ENCODE peak calls at places on chromosomes 12 and 14, in six cellular contexts. One of them, this sample, is unnamed.

GRCh38 chr12:54030889-54031860 is 1.7 kb upstream of the HOXC5 start:
- DNase-seq in activated CD8-positive, alpha-beta memory T cell treated with anti-CD3 and anti-CD28 coated beads for 1 hour: no peak
- DNase-seq in BE2C: no peak
- DNase-seq in adipocyte: peak
- DNase-seq in NCI-H1092: no peak
- DNase-seq in osteocyte: no peak
- DNase-seq in this sample: no peak

GRCh38 chr14:63986789-63987533 is 134.2 kb downstream of the SYNE2 start:
- DNase-seq in activated CD8-positive, alpha-beta memory T cell treated with anti-CD3 and anti-CD28 coated beads for 1 hour: no peak
- DNase-seq in BE2C: no peak
- DNase-seq in adipocyte: peak
- DNase-seq in NCI-H1092: no peak
- DNase-seq in osteocyte: no peak
- DNase-seq in this sample: peak

GRCh38 chr14:66642264-66642663 is 134.3 kb downstream of the GPHN start:
- DNase-seq in activated CD8-positive, alpha-beta memory T cell treated with anti-CD3 and anti-CD28 coated beads for 1 hour: no peak
- DNase-seq in BE2C: no peak
- DNase-seq in adipocyte: no peak
- DNase-seq in NCI-H1092: no peak
- DNase-seq in osteocyte: no peak
- DNase-seq in this sample: no peak

GRCh38 chr14:23494223-23494622 is 24.7 kb downstream of the NGDN start:
- DNase-seq in activated CD8-positive, alpha-beta memory T cell treated with anti-CD3 and anti-CD28 coated beads for 1 hour: no peak
- DNase-seq in BE2C: peak
- DNase-seq in adipocyte: no peak
- DNase-seq in NCI-H1092: no peak
- DNase-seq in osteocyte: no peak
- DNase-seq in this sample: no peak

GRCh38 chr12:91778938-91779400 is 366.7 kb downstream of the BTG1 start:
- DNase-seq in activated CD8-positive, alpha-beta memory T cell treated with anti-CD3 and anti-CD28 coated beads for 1 hour: no peak
- DNase-seq in BE2C: no peak
- DNase-seq in adipocyte: peak
- DNase-seq in NCI-H1092: no peak
- DNase-seq in osteocyte: no peak
- DNase-seq in this sample: peak

GRCh38 chr12:132127041-132127440 is 17.1 kb downstream of the DDX51 start:
- DNase-seq in activated CD8-positive, alpha-beta memory T cell treated with anti-CD3 and anti-CD28 coated beads for 1 hour: no peak
- DNase-seq in BE2C: no peak
- DNase-seq in adipocyte: no peak
- DNase-seq in NCI-H1092: no peak
- DNase-seq in osteocyte: no peak
- DNase-seq in this sample: no peak

GRCh38 chr12:2198088-2198501 is 145.3 kb downstream of the CACNA1C start:
- DNase-seq in activated CD8-positive, alpha-beta memory T cell treated with anti-CD3 and anti-CD28 coated beads for 1 hour: no peak
- DNase-seq in BE2C: no peak
- DNase-seq in adipocyte: peak
- DNase-seq in NCI-H1092: no peak
- DNase-seq in osteocyte: no peak
- DNase-seq in this sample: no peak

GRCh38 chr12:47801904-47802246 is 17.8 kb downstream of the HDAC7 start:
- DNase-seq in activated CD8-positive, alpha-beta memory T cell treated with anti-CD3 and anti-CD28 coated beads for 1 hour: no peak
- DNase-seq in BE2C: no peak
- DNase-seq in adipocyte: no peak
- DNase-seq in NCI-H1092: no peak
- DNase-seq in osteocyte: no peak
- DNase-seq in this sample: no peak

GRCh38 chr12:123506843-123507236 is 26.7 kb downstream of the RILPL1 start:
- DNase-seq in activated CD8-positive, alpha-beta memory T cell treated with anti-CD3 and anti-CD28 coated beads for 1 hour: no peak
- DNase-seq in BE2C: no peak
- DNase-seq in adipocyte: no peak
- DNase-seq in NCI-H1092: no peak
- DNase-seq in osteocyte: no peak
- DNase-seq in this sample: no peak

GRCh38 chr12:54017027-54017788 is 8.4 kb downstream of the HOXC8 start:
- DNase-seq in activated CD8-positive, alpha-beta memory T cell treated with anti-CD3 and anti-CD28 coated beads for 1 hour: no peak
- DNase-seq in BE2C: peak
- DNase-seq in adipocyte: no peak
- DNase-seq in NCI-H1092: peak
- DNase-seq in osteocyte: no peak
- DNase-seq in this sample: peak

GRCh38 chr14:103721334-103722120 is 5.9 kb downstream of the ZFYVE21 start:
- DNase-seq in activated CD8-positive, alpha-beta memory T cell treated with anti-CD3 and anti-CD28 coated beads for 1 hour: no peak
- DNase-seq in BE2C: no peak
- DNase-seq in adipocyte: no peak
- DNase-seq in NCI-H1092: no peak
- DNase-seq in osteocyte: no peak
- DNase-seq in this sample: no peak

GRCh38 chr14:91931478-91932088 is 15.9 kb downstream of the FBLN5 start:
- DNase-seq in activated CD8-positive, alpha-beta memory T cell treated with anti-CD3 and anti-CD28 coated beads for 1 hour: no peak
- DNase-seq in BE2C: no peak
- DNase-seq in adipocyte: no peak
- DNase-seq in NCI-H1092: no peak
- DNase-seq in osteocyte: no peak
- DNase-seq in this sample: no peak

GRCh38 chr12:43332977-43333649 is 218.9 kb downstream of the ADAMTS20 start:
- DNase-seq in activated CD8-positive, alpha-beta memory T cell treated with anti-CD3 and anti-CD28 coated beads for 1 hour: no peak
- DNase-seq in BE2C: peak
- DNase-seq in adipocyte: peak
- DNase-seq in NCI-H1092: no peak
- DNase-seq in osteocyte: no peak
- DNase-seq in this sample: no peak

GRCh38 chr14:54599932-54600331 is 33.0 kb downstream of the SAMD4A start:
- DNase-seq in activated CD8-positive, alpha-beta memory T cell treated with anti-CD3 and anti-CD28 coated beads for 1 hour: no peak
- DNase-seq in BE2C: no peak
- DNase-seq in adipocyte: peak
- DNase-seq in NCI-H1092: no peak
- DNase-seq in osteocyte: no peak
- DNase-seq in this sample: no peak

GRCh38 chr12:48744251-48745008 is 27.9 kb upstream of the CCNT1 start:
- DNase-seq in activated CD8-positive, alpha-beta memory T cell treated with anti-CD3 and anti-CD28 coated beads for 1 hour: no peak
- DNase-seq in BE2C: no peak
- DNase-seq in adipocyte: no peak
- DNase-seq in NCI-H1092: no peak
- DNase-seq in osteocyte: no peak
- DNase-seq in this sample: no peak

GRCh38 chr12:93163260-93164036 is 214.3 kb upstream of the NUDT4 start:
- DNase-seq in activated CD8-positive, alpha-beta memory T cell treated with anti-CD3 and anti-CD28 coated beads for 1 hour: no peak
- DNase-seq in BE2C: no peak
- DNase-seq in adipocyte: peak
- DNase-seq in NCI-H1092: no peak
- DNase-seq in osteocyte: no peak
- DNase-seq in this sample: no peak

GRCh38 chr14:31106768-31107167 is 80.6 kb upstream of the STRN3 start:
- DNase-seq in activated CD8-positive, alpha-beta memory T cell treated with anti-CD3 and anti-CD28 coated beads for 1 hour: no peak
- DNase-seq in BE2C: no peak
- DNase-seq in adipocyte: no peak
- DNase-seq in NCI-H1092: no peak
- DNase-seq in osteocyte: no peak
- DNase-seq in this sample: no peak

GRCh38 chr14:55133416-55133815 is 4.4 kb downstream of the LGALS3 start:
- DNase-seq in activated CD8-positive, alpha-beta memory T cell treated with anti-CD3 and anti-CD28 coated beads for 1 hour: no peak
- DNase-seq in BE2C: no peak
- DNase-seq in adipocyte: peak
- DNase-seq in NCI-H1092: no peak
- DNase-seq in osteocyte: no peak
- DNase-seq in this sample: peak

GRCh38 chr12:121167232-121167820 is 34.6 kb downstream of the P2RX7 start:
- DNase-seq in activated CD8-positive, alpha-beta memory T cell treated with anti-CD3 and anti-CD28 coated beads for 1 hour: no peak
- DNase-seq in BE2C: no peak
- DNase-seq in adipocyte: peak
- DNase-seq in NCI-H1092: no peak
- DNase-seq in osteocyte: no peak
- DNase-seq in this sample: no peak

GRCh38 chr14:85319998-85320397 is 209.9 kb upstream of the FLRT2 start:
- DNase-seq in activated CD8-positive, alpha-beta memory T cell treated with anti-CD3 and anti-CD28 coated beads for 1 hour: no peak
- DNase-seq in BE2C: no peak
- DNase-seq in adipocyte: peak
- DNase-seq in NCI-H1092: no peak
- DNase-seq in osteocyte: no peak
- DNase-seq in this sample: no peak

GRCh38 chr14:29518335-29518734 is 409.3 kb downstream of the PRKD1 start:
- DNase-seq in activated CD8-positive, alpha-beta memory T cell treated with anti-CD3 and anti-CD28 coated beads for 1 hour: no peak
- DNase-seq in BE2C: no peak
- DNase-seq in adipocyte: peak
- DNase-seq in NCI-H1092: no peak
- DNase-seq in osteocyte: no peak
- DNase-seq in this sample: peak

GRCh38 chr14:94748667-94749347 is 21.1 kb downstream of the GSC start:
- DNase-seq in activated CD8-positive, alpha-beta memory T cell treated with anti-CD3 and anti-CD28 coated beads for 1 hour: no peak
- DNase-seq in BE2C: peak
- DNase-seq in adipocyte: peak
- DNase-seq in NCI-H1092: peak
- DNase-seq in osteocyte: no peak
- DNase-seq in this sample: peak

GRCh38 chr14:61621444-61621843 is 73.9 kb upstream of the HIF1A start:
- DNase-seq in activated CD8-positive, alpha-beta memory T cell treated with anti-CD3 and anti-CD28 coated beads for 1 hour: no peak
- DNase-seq in BE2C: no peak
- DNase-seq in adipocyte: no peak
- DNase-seq in NCI-H1092: no peak
- DNase-seq in osteocyte: no peak
- DNase-seq in this sample: no peak

GRCh38 chr12:132459270-132459669 is 30.7 kb upstream of the FBRSL1 start:
- DNase-seq in activated CD8-positive, alpha-beta memory T cell treated with anti-CD3 and anti-CD28 coated beads for 1 hour: no peak
- DNase-seq in BE2C: no peak
- DNase-seq in adipocyte: no peak
- DNase-seq in NCI-H1092: no peak
- DNase-seq in osteocyte: no peak
- DNase-seq in this sample: no peak

GRCh38 chr14:99601301-99601945 is 2.6 kb downstream of the CCDC85C start:
- DNase-seq in activated CD8-positive, alpha-beta memory T cell treated with anti-CD3 and anti-CD28 coated beads for 1 hour: no peak
- DNase-seq in BE2C: no peak
- DNase-seq in adipocyte: peak
- DNase-seq in NCI-H1092: no peak
- DNase-seq in osteocyte: no peak
- DNase-seq in this sample: no peak

GRCh38 chr12:108856170-108856427 is 1.3 kb downstream of the SSH1 start:
- DNase-seq in activated CD8-positive, alpha-beta memory T cell treated with anti-CD3 and anti-CD28 coated beads for 1 hour: no peak
- DNase-seq in BE2C: no peak
- DNase-seq in adipocyte: no peak
- DNase-seq in NCI-H1092: no peak
- DNase-seq in osteocyte: no peak
- DNase-seq in this sample: no peak

This sample was measured in SK-MEL-5.